ENCODE peak calls at places on chromosomes 6 and 20, in seven cellular contexts. U, Z, F, H, O, G and Q are unnamed samples.
A peak's percentile ranks its signal among the peaks of the same experiment; 100 is the strongest.

GRCh38 chr6:87366428-87366827 is 21.8 kb downstream of the C6orf163 start:
- DNase-seq in U (no peak), Z (no peak), F (no peak), H (no peak), O (no peak), G (no peak), Q (no peak)

GRCh38 chr20:21265457-21266190 is 37.5 kb upstream of the XRN2 start:
- DNase-seq in U (no peak), Z (no peak), F (no peak), H (no peak), O (no peak), G (no peak), Q (no peak)

GRCh38 chr20:56909918-56910714 is 281.0 kb downstream of the TFAP2C start:
- DNase-seq in U (no peak), Z (no peak), F (no peak), H (no peak), O (no peak), G (no peak), Q (no peak)

GRCh38 chr6:30323806-30324205 is 2.9 kb upstream of the TRIM39 start:
- DNase-seq in U (no peak), Z (no peak), F (no peak), H (no peak), O (no peak), G (no peak), Q (no peak)

GRCh38 chr20:38866265-38867061 is 59.8 kb upstream of the FAM83D start:
- DNase-seq in U (no peak), Z (no peak), F (no peak), H (no peak), O (no peak), G (no peak), Q (no peak)

GRCh38 chr20:58393299-58393698 is 4.3 kb downstream of the VAPB start:
- DNase-seq in U (no peak), Z (no peak), F (no peak), H (no peak), O (no peak), G (no peak), Q (no peak)

GRCh38 chr6:167401525-167402194 is 76.8 kb downstream of the TTLL2 start:
- DNase-seq in U (no peak), Z (no peak), F (no peak), H (no peak), O (no peak), G (no peak), Q (no peak)

GRCh38 chr6:43973351-43973750 is 153.9 kb downstream of the MRPL14 start:
- DNase-seq in U (no peak), Z (no peak), F (no peak), H (no peak), O (no peak), G (no peak), Q (no peak)

GRCh38 chr6:81950877-81951276 is 198.4 kb upstream of the TENT5A start:
- DNase-seq in U (no peak), Z (no peak), F (no peak), H (no peak), O (no peak), G (no peak), Q (no peak)

GRCh38 chr6:16576391-16577368 is 184.6 kb downstream of the ATXN1 start:
- DNase-seq in U (no peak), Z (no peak), F (no peak), H (no peak), O (no peak), G (no peak), Q (peak; percentile 66)

GRCh38 chr6:34036357-34037069 is 109.4 kb downstream of the GRM4 start:
- DNase-seq in U (no peak), Z (no peak), F (no peak), H (no peak), O (no peak), G (no peak), Q (peak; percentile 79)

GRCh38 chr6:169530762-169531143 is 171.1 kb downstream of the WDR27 start:
- DNase-seq in U (no peak), Z (no peak), F (no peak), H (no peak), O (no peak), G (no peak), Q (no peak)

GRCh38 chr6:31419842-31420241 is 16.4 kb downstream of the MICA start:
- DNase-seq in U (no peak), Z (no peak), F (no peak), H (no peak), O (no peak), G (no peak), Q (no peak)

GRCh38 chr6:88605271-88605670 is 358.1 kb downstream of the RNGTT start:
- DNase-seq in U (no peak), Z (no peak), F (no peak), H (no peak), O (no peak), G (no peak), Q (no peak)

GRCh38 chr6:125124250-125124777 is 29.3 kb upstream of the TPD52L1 start:
- DNase-seq in U (no peak), Z (no peak), F (no peak), H (no peak), O (no peak), G (no peak), Q (no peak)

GRCh38 chr20:41480054-41480770 is 113.6 kb upstream of the EMILIN3 start:
- DNase-seq in U (no peak), Z (no peak), F (no peak), H (no peak), O (no peak), G (no peak), Q (no peak)

GRCh38 chr6:24313477-24314141 is 44.2 kb downstream of the DCDC2 start:
- DNase-seq in U (no peak), Z (no peak), F (no peak), H (no peak), O (no peak), G (no peak), Q (no peak)

GRCh38 chr6:1620504-1621327 is 11.0 kb downstream of the FOXC1 start:
- DNase-seq in U (no peak), Z (no peak), F (no peak), H (no peak), O (no peak), G (no peak), Q (no peak)

GRCh38 chr20:35344354-35344837 is 52.2 kb upstream of the FAM83C start:
- DNase-seq in U (no peak), Z (no peak), F (no peak), H (no peak), O (no peak), G (no peak), Q (no peak)

GRCh38 chr6:39314273-39314790 is at the start of gene KCNK17:
- DNase-seq in U (no peak), Z (no peak), F (no peak), H (no peak), O (no peak), G (no peak), Q (no peak)

GRCh38 chr6:105459884-105460283 is 57.0 kb upstream of the PREP start:
- DNase-seq in U (no peak), Z (no peak), F (no peak), H (no peak), O (no peak), G (no peak), Q (no peak)

GRCh38 chr20:21719592-21720214 is 14.2 kb downstream of the PAX1 start:
- DNase-seq in U (no peak), Z (peak; percentile 35), F (peak; percentile 27), H (peak; percentile 8), O (peak; percentile 74), G (peak; percentile 30), Q (peak; percentile 57)

GRCh38 chr6:37399131-37399530 is 33.9 kb upstream of the CMTR1 start:
- DNase-seq in U (no peak), Z (no peak), F (no peak), H (no peak), O (no peak), G (no peak), Q (no peak)

GRCh38 chr6:37971263-37971662 is 151.7 kb downstream of the ZFAND3 start:
- DNase-seq in U (no peak), Z (no peak), F (no peak), H (no peak), O (no peak), G (no peak), Q (no peak)

GRCh38 chr20:17845701-17846475 is 122.7 kb downstream of the SNX5 start:
- DNase-seq in U (no peak), Z (no peak), F (no peak), H (no peak), O (no peak), G (no peak), Q (no peak)

GRCh38 chr6:25537349-25538018 is 114.5 kb upstream of the SCGN start:
- DNase-seq in U (no peak), Z (no peak), F (no peak), H (no peak), O (no peak), G (no peak), Q (no peak)

GRCh38 chr6:50868466-50868865 is 49.8 kb downstream of the TFAP2B start:
- DNase-seq in U (no peak), Z (no peak), F (no peak), H (no peak), O (no peak), G (no peak), Q (no peak)

GRCh38 chr20:24064092-24064491 is 75.5 kb upstream of the GGTLC1 start:
- DNase-seq in U (no peak), Z (no peak), F (no peak), H (no peak), O (no peak), G (no peak), Q (no peak)